ENCODE peak calls at places on chromosomes 4 and X, in five cellular contexts. One of them, this sample, is unnamed.

GRCh38 chrX:108028854-108029253 is 16.0 kb upstream of the VSIG1 start:
- DNase-seq in nucleus accumbens: no peak
- DNase-seq in NCI-H2081: no peak
- DNase-seq in GM13976: no peak
- DNase-seq in HEK293T: no peak
- DNase-seq in this sample: no peak

GRCh38 chr4:173243321-173243720 is 74.7 kb downstream of the GALNT7 start:
- DNase-seq in nucleus accumbens: no peak
- DNase-seq in NCI-H2081: peak
- DNase-seq in GM13976: no peak
- DNase-seq in HEK293T: no peak
- DNase-seq in this sample: no peak

GRCh38 chr4:150080875-150081274 is 2.6 kb downstream of the DCLK2 start:
- DNase-seq in nucleus accumbens: no peak
- DNase-seq in NCI-H2081: no peak
- DNase-seq in GM13976: no peak
- DNase-seq in HEK293T: no peak
- DNase-seq in this sample: no peak

GRCh38 chrX:51641421-51642021 is 22.8 kb upstream of the CENPVL3 start:
- DNase-seq in nucleus accumbens: no peak
- DNase-seq in NCI-H2081: peak
- DNase-seq in GM13976: peak
- DNase-seq in HEK293T: peak
- DNase-seq in this sample: peak

GRCh38 chrX:71532078-71532752 is 689 bp upstream of the OGT start:
- DNase-seq in nucleus accumbens: no peak
- DNase-seq in NCI-H2081: peak
- DNase-seq in GM13976: peak
- DNase-seq in HEK293T: peak
- DNase-seq in this sample: no peak

GRCh38 chr4:169151671-169152070 is 119.1 kb downstream of the SH3RF1 start:
- DNase-seq in nucleus accumbens: no peak
- DNase-seq in NCI-H2081: no peak
- DNase-seq in GM13976: no peak
- DNase-seq in HEK293T: no peak
- DNase-seq in this sample: no peak

GRCh38 chr4:88054909-88055308 is 47.5 kb downstream of the PKD2 start:
- DNase-seq in nucleus accumbens: no peak
- DNase-seq in NCI-H2081: peak
- DNase-seq in GM13976: peak
- DNase-seq in HEK293T: peak
- DNase-seq in this sample: peak

GRCh38 chr4:86593726-86594558 is at the start of gene PTPN13:
- DNase-seq in nucleus accumbens: peak
- DNase-seq in NCI-H2081: peak
- DNase-seq in GM13976: peak
- DNase-seq in HEK293T: peak
- DNase-seq in this sample: peak

GRCh38 chr4:36351082-36351666 is 69.8 kb downstream of the DTHD1 start:
- DNase-seq in nucleus accumbens: peak
- DNase-seq in NCI-H2081: peak
- DNase-seq in GM13976: peak
- DNase-seq in HEK293T: peak
- DNase-seq in this sample: peak

GRCh38 chr4:7016512-7016911 is 26.7 kb upstream of the TADA2B start:
- DNase-seq in nucleus accumbens: no peak
- DNase-seq in NCI-H2081: no peak
- DNase-seq in GM13976: no peak
- DNase-seq in HEK293T: no peak
- DNase-seq in this sample: no peak

GRCh38 chr4:10521386-10521785 is 64.2 kb upstream of the ZNF518B start:
- DNase-seq in nucleus accumbens: no peak
- DNase-seq in NCI-H2081: peak
- DNase-seq in GM13976: no peak
- DNase-seq in HEK293T: no peak
- DNase-seq in this sample: no peak

GRCh38 chr4:113971706-113972360 is 7.6 kb downstream of the ARSJ start:
- DNase-seq in nucleus accumbens: no peak
- DNase-seq in NCI-H2081: no peak
- DNase-seq in GM13976: no peak
- DNase-seq in HEK293T: no peak
- DNase-seq in this sample: no peak

GRCh38 chr4:107278791-107279481 is 242.8 kb upstream of the DKK2 start:
- DNase-seq in nucleus accumbens: no peak
- DNase-seq in NCI-H2081: no peak
- DNase-seq in GM13976: no peak
- DNase-seq in HEK293T: no peak
- DNase-seq in this sample: no peak

GRCh38 chrX:101450951-101451350 is 34.3 kb upstream of the ARMCX4 start:
- DNase-seq in nucleus accumbens: no peak
- DNase-seq in NCI-H2081: no peak
- DNase-seq in GM13976: no peak
- DNase-seq in HEK293T: no peak
- DNase-seq in this sample: no peak

GRCh38 chr4:183241322-183241640 is 78.8 kb downstream of the CLDN22 start:
- DNase-seq in nucleus accumbens: no peak
- DNase-seq in NCI-H2081: no peak
- DNase-seq in GM13976: no peak
- DNase-seq in HEK293T: no peak
- DNase-seq in this sample: no peak

GRCh38 chr4:86587016-86587713 is 7.0 kb upstream of the PTPN13 start:
- DNase-seq in nucleus accumbens: no peak
- DNase-seq in NCI-H2081: no peak
- DNase-seq in GM13976: no peak
- DNase-seq in HEK293T: no peak
- DNase-seq in this sample: no peak

GRCh38 chr4:53545238-53545637 is 46.0 kb downstream of the LNX1 start:
- DNase-seq in nucleus accumbens: no peak
- DNase-seq in NCI-H2081: no peak
- DNase-seq in GM13976: no peak
- DNase-seq in HEK293T: no peak
- DNase-seq in this sample: no peak

GRCh38 chrX:115547448-115547847 is 13.5 kb upstream of the PLS3 start:
- DNase-seq in nucleus accumbens: no peak
- DNase-seq in NCI-H2081: no peak
- DNase-seq in GM13976: no peak
- DNase-seq in HEK293T: peak
- DNase-seq in this sample: no peak

GRCh38 chr4:11878241-11878640 is 449.5 kb upstream of the HS3ST1 start:
- DNase-seq in nucleus accumbens: no peak
- DNase-seq in NCI-H2081: no peak
- DNase-seq in GM13976: no peak
- DNase-seq in HEK293T: no peak
- DNase-seq in this sample: no peak

GRCh38 chrX:119690921-119691716 is 1.8 kb downstream of the SEPTIN6 start:
- DNase-seq in nucleus accumbens: no peak
- DNase-seq in NCI-H2081: no peak
- DNase-seq in GM13976: no peak
- DNase-seq in HEK293T: no peak
- DNase-seq in this sample: no peak

GRCh38 chrX:66013195-66013816 is 26.6 kb downstream of the VSIG4 start:
- DNase-seq in nucleus accumbens: no peak
- DNase-seq in NCI-H2081: no peak
- DNase-seq in GM13976: no peak
- DNase-seq in HEK293T: no peak
- DNase-seq in this sample: no peak

GRCh38 chrX:124860736-124861135 is 458.9 kb upstream of the TEX13C start:
- DNase-seq in nucleus accumbens: no peak
- DNase-seq in NCI-H2081: peak
- DNase-seq in GM13976: no peak
- DNase-seq in HEK293T: no peak
- DNase-seq in this sample: no peak